ENCODE peak calls at places on chromosomes 3 and 15, in seven cellular contexts. W is mammary epithelial cell, U is uterus, T is stomach, K is ovary, B is right lobe of liver, J is aorta. M is an unnamed sample. For H3K4me1 and H3K27me3, the result is how much of the 10 kb centered on the place peaks cover.

GRCh38 chr3:15682766-15683165 is 81.2 kb downstream of the BTD start:
- DNase-seq in W (no peak), U (no peak), T (no peak), K (no peak), B (no peak), J (no peak), M (no peak)

GRCh38 chr3:64763980-64764379 is 76.2 kb upstream of the ADAMTS9 start:
- DNase-seq in W (peak), U (no peak), T (no peak), K (no peak), B (no peak), J (no peak), M (no peak)

GRCh38 chr3:184110316-184110725 is 13.5 kb downstream of the HTR3E start:
- DNase-seq in W (peak), U (no peak), T (no peak), K (no peak), B (no peak), J (no peak), M (no peak)

GRCh38 chr15:40976819-40977218 is 23.5 kb downstream of the CHAC1 start:
- DNase-seq in W (no peak), U (no peak), T (no peak), K (no peak), B (no peak), J (no peak), M (no peak)

GRCh38 chr3:31048143-31048542 is 153.7 kb upstream of the GADL1 start:
- DNase-seq in W (no peak), U (no peak), T (no peak), K (no peak), B (no peak), J (no peak), M (no peak)

GRCh38 chr15:58308742-58309355 is 122.9 kb upstream of the LIPC start:
- DNase-seq in W (no peak), U (no peak), T (no peak), K (no peak), B (no peak), J (no peak), M (no peak)

GRCh38 chr3:142947799-142948575 is 15.5 kb downstream of the PAQR9 start:
- DNase-seq in W (peak), U (no peak), T (no peak), K (no peak), B (no peak), J (no peak), M (no peak)

GRCh38 chr3:184381261-184382224 is 1.7 kb downstream of the CHRD start:
- DNase-seq in W (no peak), U (no peak), T (no peak), K (no peak), B (no peak), J (peak), M (peak)

GRCh38 chr3:43866529-43867353 is 176.0 kb downstream of the ABHD5 start:
- DNase-seq in W (peak), U (no peak), T (no peak), K (no peak), B (no peak), J (no peak), M (no peak)

GRCh38 chr3:195221876-195222617 is 48.9 kb downstream of the XXYLT1 start:
- DNase-seq in W (no peak), U (peak), T (no peak), K (no peak), B (no peak), J (no peak), M (no peak)

GRCh38 chr3:43522702-43523362 is 99.0 kb downstream of the ANO10 start:
- DNase-seq in W (peak), U (no peak), T (no peak), K (no peak), B (no peak), J (no peak), M (no peak)

GRCh38 chr3:67678665-67679064 is 24.3 kb upstream of the SUCLG2 start:
- DNase-seq in W (no peak), U (no peak), T (no peak), K (no peak), B (no peak), J (no peak), M (no peak)

GRCh38 chr3:160686955-160687535 is 10.1 kb downstream of the ARL14 start:
- DNase-seq in W (no peak), U (no peak), T (no peak), K (no peak), B (no peak), J (no peak), M (no peak)

GRCh38 chr3:187401861-187402260 is 33.7 kb downstream of the RTP4 start:
- DNase-seq in W (no peak), U (no peak), T (no peak), K (no peak), B (no peak), J (no peak), M (no peak)

GRCh38 chr3:44318929-44319328 is 19.6 kb upstream of the TCAIM start:
- DNase-seq in W (no peak), U (no peak), T (no peak), K (no peak), B (no peak), J (no peak), M (peak)

GRCh38 chr15:23645379-23646164 is 2.1 kb downstream of the MAGEL2 start:
- DNase-seq in W (no peak), U (no peak), T (no peak), K (no peak), B (no peak), J (no peak), M (no peak)

GRCh38 chr3:99549918-99550603 is 88.3 kb upstream of the COL8A1 start:
- DNase-seq in W (peak), U (no peak), T (no peak), K (no peak), B (no peak), J (no peak), M (no peak)

GRCh38 chr3:17655743-17656142 is 86.7 kb downstream of the TBC1D5 start:
- DNase-seq in W (no peak), U (no peak), T (no peak), K (no peak), B (no peak), J (no peak), M (no peak)
- H3K4me1 ChIP-seq in W (under half), U (under half), T (under half), K (under half), B (under half), J (under half), M (under half)

DNA sequence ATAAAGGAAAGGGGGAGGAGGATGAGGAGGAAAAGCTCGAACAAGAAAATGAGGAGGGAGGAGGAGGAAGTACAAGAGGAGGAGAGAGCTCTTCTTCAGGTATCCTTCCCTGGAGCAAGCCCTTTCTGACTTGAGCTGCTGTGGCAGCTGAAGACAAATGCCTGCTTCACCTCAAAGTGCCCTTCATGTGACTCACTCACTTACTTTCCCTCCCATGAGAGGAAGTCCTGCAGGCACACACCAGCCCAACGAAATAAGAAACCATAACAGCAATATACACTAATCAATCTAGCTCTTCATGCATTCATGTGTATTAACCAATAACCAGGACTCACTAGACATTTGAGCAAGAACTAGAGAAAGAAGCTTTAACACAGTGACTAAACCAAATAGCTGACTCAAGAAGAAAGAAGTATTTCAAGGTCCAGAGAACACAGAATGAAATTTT is 251.9 kb downstream of the IGSF11 start:
- DNase-seq in W (peak), U (no peak), T (no peak), K (no peak), B (no peak), J (no peak), M (no peak)
- H3K27me3 ChIP-seq in W (under half), U (under half), T (under half), K (under half), B (under half), J (under half), M (under half)

GRCh38 chr15:67033012-67033411 is 32.4 kb upstream of the SMAD3 start:
- DNase-seq in W (no peak), U (no peak), T (no peak), K (no peak), B (no peak), J (no peak), M (no peak)

GRCh38 chr15:67032608-67033007 is 32.8 kb upstream of the SMAD3 start:
- DNase-seq in W (no peak), U (no peak), T (no peak), K (no peak), B (no peak), J (no peak), M (no peak)

GRCh38 chr15:67035886-67036285 is 29.5 kb upstream of the SMAD3 start:
- DNase-seq in W (no peak), U (no peak), T (no peak), K (no peak), B (no peak), J (no peak), M (no peak)

GRCh38 chr15:67031321-67031720 is 34.1 kb upstream of the SMAD3 start:
- DNase-seq in W (no peak), U (no peak), T (no peak), K (no peak), B (no peak), J (no peak), M (no peak)

GRCh38 chr15:67033521-67033920 is 31.9 kb upstream of the SMAD3 start:
- DNase-seq in W (no peak), U (no peak), T (no peak), K (no peak), B (no peak), J (peak), M (peak)
- H3K4me3 ChIP-seq in W (no peak), U (no peak), T (peak), K (peak), B (no peak), J (no peak), M (peak)

GRCh38 chr3:35653347-35653746 is 14.0 kb downstream of the ARPP21 start:
- DNase-seq in W (no peak), U (no peak), T (no peak), K (no peak), B (no peak), J (no peak), M (no peak)

GRCh38 chr3:35649405-35649804 is 10.1 kb downstream of the ARPP21 start:
- DNase-seq in W (no peak), U (no peak), T (no peak), K (no peak), B (no peak), J (no peak), M (no peak)

GRCh38 chr3:35651888-35652287 is 12.6 kb downstream of the ARPP21 start:
- DNase-seq in W (no peak), U (no peak), T (no peak), K (no peak), B (no peak), J (no peak), M (no peak)

GRCh38 chr3:35654471-35654870 is 15.1 kb downstream of the ARPP21 start:
- DNase-seq in W (no peak), U (no peak), T (no peak), K (no peak), B (no peak), J (no peak), M (no peak)

GRCh38 chr3:35651456-35651855 is 12.1 kb downstream of the ARPP21 start:
- DNase-seq in W (no peak), U (no peak), T (no peak), K (no peak), B (no peak), J (no peak), M (no peak)
- H3K4me1 ChIP-seq in W (under half), U (under half), T (under half), K (under half), B (under half), J (under half), M (under half)

DNA sequence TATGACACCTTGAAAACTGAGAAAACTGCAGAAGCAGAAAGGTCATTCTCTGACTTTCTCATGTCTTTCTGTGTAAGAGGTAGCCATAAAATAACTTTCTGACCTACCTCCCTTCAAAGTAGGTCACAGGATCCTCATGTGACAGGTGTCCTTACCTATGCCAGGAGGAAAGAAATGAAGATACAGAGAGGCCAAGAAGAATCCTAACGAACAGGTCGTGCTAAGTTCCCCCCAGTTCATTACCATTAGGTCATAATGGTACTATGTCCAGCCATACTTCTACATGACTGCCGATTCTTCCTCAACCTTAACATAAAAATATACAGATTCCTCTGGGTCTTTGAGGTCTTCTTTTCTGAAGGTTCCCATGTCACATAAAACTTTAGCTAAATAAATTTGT is 118.6 kb downstream of the FOXB1 start:
- DNase-seq in W (no peak), U (no peak), T (no peak), K (no peak), B (no peak), J (no peak), M (no peak)
- H3K27me3 ChIP-seq in W (under half), U (under half), T (under half), K (under half), B (under half), J (under half), M (half or more)

GRCh38 chr3:179651687-179652466 is 963 bp upstream of the USP13 start:
- DNase-seq in W (no peak), U (no peak), T (no peak), K (no peak), B (no peak), J (no peak), M (no peak)
- H3K4me3 ChIP-seq in W (peak), U (peak), T (peak), K (peak), B (peak), J (peak), M (peak)

DNA sequence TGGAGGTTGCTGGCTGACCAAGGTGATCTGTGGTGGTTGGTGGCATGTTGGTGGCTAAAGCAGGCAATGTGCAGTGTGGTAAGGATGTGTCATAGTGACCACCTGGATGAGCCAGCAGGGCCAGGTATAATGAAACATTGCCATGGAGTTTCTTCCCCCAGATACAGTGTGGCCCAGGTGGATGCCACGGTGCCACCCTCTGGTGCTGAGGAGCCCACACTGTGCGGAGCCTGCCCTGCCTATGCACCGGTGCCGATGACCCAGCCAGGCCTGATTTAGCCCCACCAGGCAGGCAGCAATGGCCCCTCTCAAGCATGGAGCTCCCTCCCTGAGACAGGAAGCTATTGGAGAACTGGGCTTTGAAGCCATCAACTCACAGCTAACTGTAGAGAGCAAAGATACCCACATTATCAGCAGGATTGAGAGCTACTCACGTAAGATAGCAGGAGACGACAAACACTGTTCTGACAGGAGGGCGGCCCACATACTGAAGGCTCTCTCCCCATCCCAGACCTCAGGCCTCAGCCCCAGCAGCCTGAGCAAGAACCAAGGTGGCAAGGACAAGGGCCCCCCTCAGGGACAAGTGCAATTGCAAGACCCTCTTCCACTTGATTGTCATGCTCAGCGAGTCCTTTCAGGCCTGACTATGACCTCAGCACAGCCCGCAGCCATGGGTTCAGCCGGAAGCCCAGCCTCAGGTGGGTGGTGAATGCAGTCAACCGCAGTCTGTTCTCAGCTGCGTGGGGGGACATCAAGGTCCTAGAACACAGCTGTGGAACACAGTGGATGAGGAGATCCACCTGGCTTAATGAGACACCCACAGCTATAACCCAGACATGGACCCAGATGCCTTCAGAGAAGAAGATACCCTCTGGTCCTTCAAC is 82.8 kb upstream of the CDV3 start:
- DNase-seq in W (peak), U (no peak), T (no peak), K (no peak), B (no peak), J (no peak), M (no peak)
- H3K4me1 ChIP-seq in W (under half), U (under half), T (under half), K (under half), B (under half), J (under half), M (under half)

GRCh38 chr15:70016511-70016994 is 81.2 kb downstream of the TLE3 start:
- DNase-seq in W (no peak), U (no peak), T (no peak), K (no peak), B (no peak), J (no peak), M (no peak)

GRCh38 chr15:70017796-70018195 is 79.9 kb downstream of the TLE3 start:
- DNase-seq in W (no peak), U (no peak), T (no peak), K (no peak), B (no peak), J (no peak), M (no peak)

GRCh38 chr15:70020229-70020628 is 77.5 kb downstream of the TLE3 start:
- DNase-seq in W (no peak), U (no peak), T (no peak), K (no peak), B (no peak), J (no peak), M (no peak)

GRCh38 chr15:70017025-70017424 is 80.7 kb downstream of the TLE3 start:
- DNase-seq in W (no peak), U (no peak), T (no peak), K (no peak), B (no peak), J (no peak), M (no peak)

DNA sequence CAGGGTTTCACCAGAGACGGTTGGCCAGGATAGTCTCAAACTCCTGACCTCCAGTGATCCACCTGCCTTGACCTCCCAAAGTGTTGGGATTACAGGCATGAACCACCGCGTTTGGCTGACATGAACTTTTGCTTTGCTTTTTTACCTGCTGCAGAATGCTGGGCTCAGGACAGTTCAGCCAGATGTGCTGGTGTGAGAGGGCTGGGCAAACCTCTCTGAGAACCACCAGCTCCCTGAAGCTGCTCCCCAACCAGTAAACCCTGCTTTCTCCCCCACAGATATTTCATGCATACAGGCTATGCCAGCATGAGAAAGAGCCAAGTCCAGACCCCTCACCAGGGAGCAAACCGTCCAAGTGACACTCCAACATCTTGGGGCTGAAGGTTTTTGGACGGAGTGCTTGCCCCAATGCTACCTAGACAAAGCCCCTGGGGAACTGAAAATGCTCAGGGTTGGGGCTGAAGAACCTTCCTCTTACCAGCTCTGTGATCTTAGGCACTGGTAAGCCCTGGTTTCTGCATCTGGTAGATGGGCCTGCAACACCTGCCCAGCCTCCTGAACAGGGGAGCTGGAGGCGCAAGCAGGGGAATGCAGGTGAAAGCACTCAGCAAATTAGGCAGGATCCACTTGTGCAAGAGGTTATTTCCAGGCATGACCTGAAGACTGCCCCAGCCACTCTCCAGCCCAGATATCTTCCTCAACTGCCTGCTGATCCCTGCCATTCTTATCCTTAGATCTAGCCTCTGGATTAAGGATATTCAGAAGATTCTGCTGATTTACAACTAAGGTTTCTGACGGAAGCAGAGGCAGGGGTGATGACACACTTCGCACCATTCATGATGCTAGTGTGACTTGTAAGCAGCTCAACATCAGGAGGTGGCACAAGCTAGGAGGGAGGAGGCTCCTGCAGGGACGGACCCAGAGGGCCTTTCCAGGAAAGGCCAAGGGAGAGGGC is 78.8 kb downstream of the TLE3 start:
- DNase-seq in W (no peak), U (no peak), T (no peak), K (no peak), B (no peak), J (no peak), M (no peak)
- H3K27me3 ChIP-seq in W (under half), U (under half), T (under half), K (under half), B (under half), J (under half), M (under half)

GRCh38 chr15:79209690-79210089 is 72.8 kb upstream of the ANKRD34C start:
- DNase-seq in W (no peak), U (no peak), T (no peak), K (no peak), B (no peak), J (no peak), M (peak)
- H3K4me3 ChIP-seq in W (no peak), U (no peak), T (no peak), K (no peak), B (no peak), J (no peak), M (peak)

M was measured in BE2C.